ENCODE peak calls at places on chromosomes 7 and 10, in ten cellular contexts. S is endothelial cell of umbilical vein, E is pancreas, Q is neural progenitor cell, Y is IMR-90, U is spleen, H is prostate gland, A is A549, G is OCI-LY7, T is fibroblast of lung. L is an unnamed sample.

GRCh38 chr10:1625079-1625478 is 112.2 kb downstream of the ADARB2 start:
- DNase-seq in S (no peak), E (no peak), Q (no peak), Y (no peak), U (no peak), H (no peak), A (no peak), G (no peak), T (no peak), L (no peak)

GRCh38 chr10:3192856-3193635 is 20.5 kb upstream of the PITRM1 start:
- DNase-seq in S (peak), E (no peak), Q (peak), Y (peak), U (no peak), H (peak), A (peak), G (peak), T (peak), L (no peak)

GRCh38 chr10:24305551-24306506 is 96.9 kb downstream of the KIAA1217 start:
- DNase-seq in S (no peak), E (no peak), Q (no peak), Y (peak), U (no peak), H (no peak), A (no peak), G (no peak), T (peak), L (no peak)

GRCh38 chr7:66353547-66353946 is 148.4 kb downstream of the TPST1 start:
- DNase-seq in S (no peak), E (no peak), Q (no peak), Y (peak), U (no peak), H (no peak), A (no peak), G (no peak), T (no peak), L (no peak)

GRCh38 chr10:3477683-3478082 is 305.1 kb upstream of the PITRM1 start:
- DNase-seq in S (peak), E (no peak), Q (no peak), Y (peak), U (no peak), H (no peak), A (peak), G (no peak), T (peak), L (no peak)

GRCh38 chr10:33335800-33336605 is 1.5 kb upstream of the NRP1 start:
- DNase-seq in S (peak), E (peak), Q (peak), Y (peak), U (peak), H (peak), A (peak), G (no peak), T (peak), L (no peak)

GRCh38 chr7:21934824-21935223 is 10.9 kb downstream of the CDCA7L start:
- DNase-seq in S (no peak), E (no peak), Q (no peak), Y (no peak), U (no peak), H (no peak), A (no peak), G (no peak), T (no peak), L (no peak)

GRCh38 chr7:34080513-34080912 is 175.2 kb downstream of the BMPER start:
- DNase-seq in S (no peak), E (no peak), Q (no peak), Y (peak), U (no peak), H (no peak), A (no peak), G (no peak), T (peak), L (no peak)

DNA sequence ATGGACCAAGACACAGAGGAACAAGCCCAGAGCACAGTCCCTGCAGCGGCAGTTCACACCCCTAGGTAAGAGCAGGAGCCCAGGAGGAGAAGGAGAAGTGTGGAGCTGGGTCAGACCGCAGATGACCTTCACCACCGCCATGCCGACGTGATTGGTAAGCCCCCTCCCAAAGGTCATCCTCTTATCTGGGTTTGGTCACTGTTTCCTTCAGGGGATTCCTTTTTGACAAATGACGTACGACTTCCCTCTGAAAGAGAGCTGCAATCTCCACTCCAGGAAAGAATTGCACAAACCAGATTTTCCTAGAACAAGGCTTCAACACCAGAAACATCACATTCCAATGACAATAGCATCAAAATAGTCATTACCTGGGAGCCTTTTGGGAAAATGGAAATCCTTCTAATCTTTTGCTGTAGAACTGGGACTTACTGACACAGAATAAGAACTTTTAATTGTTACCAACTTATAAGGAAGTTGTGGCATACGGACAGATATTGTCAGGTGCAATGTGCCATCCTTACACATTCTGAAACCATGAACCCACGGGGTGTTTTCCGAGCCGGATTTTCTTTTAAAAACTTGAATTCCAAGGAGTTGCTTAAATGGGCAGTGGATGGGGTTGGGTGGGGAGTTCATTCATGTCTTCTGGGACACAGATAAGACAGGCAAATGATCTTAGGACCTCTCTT is 20.8 kb upstream of the ADAM12 start:
- DNase-seq in S (no peak), E (no peak), Q (no peak), Y (no peak), U (no peak), H (no peak), A (no peak), G (no peak), T (peak), L (no peak)
- H3K27ac ChIP-seq in S (no peak), E (no peak), Q (no peak), Y (no peak), U (no peak), H (no peak), A (no peak), G (no peak), T (no peak), L (no peak)

DNA sequence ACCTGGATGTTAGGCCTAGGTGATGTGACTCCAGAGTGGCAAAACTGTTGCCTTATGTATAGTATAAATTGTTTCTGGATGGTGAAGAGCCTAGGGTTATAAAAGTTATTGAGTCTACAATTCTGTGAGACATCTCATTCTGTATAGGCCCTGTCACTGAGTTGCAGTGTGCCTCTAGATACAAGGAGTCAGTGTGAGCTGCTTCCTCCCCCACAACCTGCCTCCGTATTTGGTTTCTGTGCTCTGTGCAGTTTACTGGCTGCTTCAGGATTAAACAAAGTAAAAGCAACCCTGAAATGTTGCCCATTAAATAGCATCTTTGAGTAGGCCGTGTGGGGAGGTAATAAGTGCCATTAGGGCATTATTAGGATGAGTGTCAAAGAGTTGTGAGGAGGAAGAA is 1.9 kb upstream of the IFRD1 start:
- DNase-seq in S (no peak), E (no peak), Q (no peak), Y (no peak), U (no peak), H (no peak), A (no peak), G (no peak), T (no peak), L (no peak)
- H3K27ac ChIP-seq in S (no peak), E (peak), Q (no peak), Y (no peak), U (no peak), H (peak), A (no peak), G (no peak), T (no peak), L (no peak)

GRCh38 chr7:100154651-100155491 is 3.7 kb downstream of the TRAPPC14 start:
- DNase-seq in S (no peak), E (no peak), Q (no peak), Y (no peak), U (peak), H (no peak), A (no peak), G (no peak), T (no peak), L (no peak)
- H3K27ac ChIP-seq in S (no peak), E (no peak), Q (no peak), Y (no peak), U (no peak), H (no peak), A (no peak), G (no peak), T (no peak), L (no peak)

GRCh38 chr10:49071221-49071761 is 44.0 kb downstream of the VSTM4 start:
- DNase-seq in S (no peak), E (peak), Q (no peak), Y (peak), U (peak), H (peak), A (no peak), G (no peak), T (peak), L (no peak)
- H3K27ac ChIP-seq in S (no peak), E (no peak), Q (no peak), Y (no peak), U (no peak), H (no peak), A (no peak), G (no peak), T (no peak), L (no peak)

GRCh38 chr7:121608785-121609184 is 212.7 kb upstream of the FAM3C start:
- DNase-seq in S (no peak), E (no peak), Q (no peak), Y (no peak), U (no peak), H (no peak), A (no peak), G (no peak), T (no peak), L (no peak)

GRCh38 chr7:121605297-121605640 is 209.2 kb upstream of the FAM3C start:
- DNase-seq in S (no peak), E (no peak), Q (no peak), Y (peak), U (no peak), H (no peak), A (no peak), G (no peak), T (peak), L (no peak)

GRCh38 chr7:121609208-121609607 is 213.1 kb upstream of the FAM3C start:
- DNase-seq in S (no peak), E (no peak), Q (no peak), Y (no peak), U (no peak), H (no peak), A (no peak), G (no peak), T (no peak), L (no peak)

GRCh38 chr7:121603886-121604285 is 207.8 kb upstream of the FAM3C start:
- DNase-seq in S (no peak), E (no peak), Q (no peak), Y (no peak), U (no peak), H (no peak), A (no peak), G (no peak), T (no peak), L (no peak)

GRCh38 chr7:121604627-121605296 is 208.7 kb upstream of the FAM3C start:
- DNase-seq in S (no peak), E (no peak), Q (no peak), Y (no peak), U (no peak), H (no peak), A (no peak), G (no peak), T (peak), L (no peak)
- H3K27ac ChIP-seq in S (no peak), E (peak), Q (no peak), Y (no peak), U (no peak), H (no peak), A (no peak), G (no peak), T (no peak), L (no peak)

GRCh38 chr10:78992333-78992732 is 76.4 kb upstream of the ZMIZ1 start:
- DNase-seq in S (no peak), E (no peak), Q (no peak), Y (no peak), U (no peak), H (no peak), A (no peak), G (peak), T (no peak), L (no peak)

GRCh38 chr10:78993523-78993922 is 75.2 kb upstream of the ZMIZ1 start:
- DNase-seq in S (no peak), E (no peak), Q (no peak), Y (no peak), U (no peak), H (no peak), A (no peak), G (no peak), T (no peak), L (no peak)

GRCh38 chr10:78997635-78998618 is 70.8 kb upstream of the ZMIZ1 start:
- DNase-seq in S (no peak), E (no peak), Q (no peak), Y (no peak), U (no peak), H (no peak), A (no peak), G (no peak), T (no peak), L (no peak)

GRCh38 chr10:78996449-78997129 is 72.2 kb upstream of the ZMIZ1 start:
- DNase-seq in S (no peak), E (no peak), Q (no peak), Y (no peak), U (no peak), H (no peak), A (no peak), G (peak), T (no peak), L (no peak)

DNA sequence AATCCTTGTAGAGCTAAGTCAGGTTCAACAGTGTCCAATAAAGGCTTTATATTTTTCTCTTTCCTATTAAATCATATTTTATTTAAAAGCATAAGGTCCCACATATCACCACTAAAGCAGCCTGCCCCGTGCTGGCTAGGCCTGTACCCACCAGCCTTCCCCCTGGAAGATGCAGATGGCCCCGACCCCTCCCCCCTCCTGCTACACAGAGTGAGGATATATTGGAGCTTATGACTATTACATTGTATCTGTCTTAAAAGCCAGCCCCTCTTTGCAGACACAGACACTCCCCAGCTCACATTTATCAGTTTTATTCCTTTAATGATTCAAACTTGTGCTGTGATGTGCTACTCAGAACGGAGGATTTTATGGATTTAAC is 72.8 kb upstream of the ZMIZ1 start:
- DNase-seq in S (no peak), E (no peak), Q (no peak), Y (no peak), U (no peak), H (no peak), A (no peak), G (peak), T (no peak), L (no peak)
- H3K27ac ChIP-seq in S (no peak), E (no peak), Q (no peak), Y (no peak), U (no peak), H (no peak), A (no peak), G (no peak), T (no peak), L (no peak)

L was measured in substantia nigra.